ENCODE peak calls at places on chromosomes 16 and 17, in six cellular contexts. One of them, this sample, is unnamed.

GRCh38 chr16:50591800-50592771 is 43.9 kb downstream of the NKD1 start:
- DNase-seq in H7: no peak
- DNase-seq in left ventricle myocardium inferior: peak; percentile 78
- DNase-seq in bronchial epithelial cell: no peak
- DNase-seq in fibroblast of lung: no peak
- DNase-seq in Peyer's patch: no peak
- DNase-seq in this sample: peak; percentile 32

GRCh38 chr16:61792194-61792904 is 243.9 kb downstream of the CDH8 start:
- DNase-seq in H7: no peak
- DNase-seq in left ventricle myocardium inferior: no peak
- DNase-seq in fibroblast of lung: peak; percentile 10
- DNase-seq in bronchial epithelial cell: peak; percentile 32
- DNase-seq in Peyer's patch: no peak
- DNase-seq in this sample: peak; percentile 4

GRCh38 chr17:17098426-17099035 is 56.3 kb downstream of the MPRIP start:
- DNase-seq in H7: no peak
- DNase-seq in fibroblast of lung: peak; percentile 77
- DNase-seq in Peyer's patch: peak; percentile 41
- DNase-seq in bronchial epithelial cell: no peak
- DNase-seq in left ventricle myocardium inferior: peak; percentile 71
- DNase-seq in this sample: no peak

GRCh38 chr17:29138991-29139682 is 41.1 kb downstream of the MYO18A start:
- DNase-seq in bronchial epithelial cell: no peak
- DNase-seq in fibroblast of lung: no peak
- DNase-seq in Peyer's patch: peak; percentile 55
- DNase-seq in left ventricle myocardium inferior: peak; percentile 75
- DNase-seq in H7: no peak
- DNase-seq in this sample: no peak

GRCh38 chr16:83653785-83654184 is 154.0 kb upstream of the HSBP1 start:
- DNase-seq in H7: no peak
- DNase-seq in Peyer's patch: no peak
- DNase-seq in bronchial epithelial cell: no peak
- DNase-seq in fibroblast of lung: no peak
- DNase-seq in left ventricle myocardium inferior: no peak
- DNase-seq in this sample: peak; percentile 1

GRCh38 chr16:68229431-68230175 is 6.3 kb downstream of the ESRP2 start:
- DNase-seq in fibroblast of lung: peak; percentile 75
- DNase-seq in Peyer's patch: no peak
- DNase-seq in left ventricle myocardium inferior: no peak
- DNase-seq in H7: peak; percentile 69
- DNase-seq in bronchial epithelial cell: peak; percentile 38
- DNase-seq in this sample: no peak

GRCh38 chr16:77956231-77956630 is 66.1 kb upstream of the CLEC3A start:
- DNase-seq in Peyer's patch: no peak
- DNase-seq in bronchial epithelial cell: no peak
- DNase-seq in fibroblast of lung: no peak
- DNase-seq in H7: no peak
- DNase-seq in left ventricle myocardium inferior: no peak
- DNase-seq in this sample: no peak

GRCh38 chr16:11949527-11949926 is 7.7 kb upstream of the NPIPB2 start:
- DNase-seq in left ventricle myocardium inferior: no peak
- DNase-seq in H7: peak; percentile 79
- DNase-seq in bronchial epithelial cell: peak; percentile 44
- DNase-seq in Peyer's patch: no peak
- DNase-seq in fibroblast of lung: peak; percentile 53
- DNase-seq in this sample: peak; percentile 22

GRCh38 chr17:75692976-75693375 is 25.8 kb downstream of the SAP30BP start:
- DNase-seq in Peyer's patch: peak; percentile 25
- DNase-seq in H7: no peak
- DNase-seq in fibroblast of lung: no peak
- DNase-seq in left ventricle myocardium inferior: no peak
- DNase-seq in bronchial epithelial cell: no peak
- DNase-seq in this sample: no peak

GRCh38 chr17:43217614-43218087 is 6.0 kb downstream of the TMEM106A start:
- DNase-seq in Peyer's patch: no peak
- DNase-seq in left ventricle myocardium inferior: no peak
- DNase-seq in bronchial epithelial cell: no peak
- DNase-seq in fibroblast of lung: no peak
- DNase-seq in H7: no peak
- DNase-seq in this sample: no peak

GRCh38 chr17:14760212-14760611 is 459.3 kb downstream of the HS3ST3B1 start:
- DNase-seq in bronchial epithelial cell: no peak
- DNase-seq in Peyer's patch: no peak
- DNase-seq in fibroblast of lung: no peak
- DNase-seq in left ventricle myocardium inferior: no peak
- DNase-seq in H7: no peak
- DNase-seq in this sample: no peak

GRCh38 chr16:1920727-1921155 is 2.5 kb upstream of the HS3ST6 start:
- DNase-seq in H7: peak; percentile 93
- DNase-seq in Peyer's patch: no peak
- DNase-seq in fibroblast of lung: peak; percentile 4
- DNase-seq in bronchial epithelial cell: no peak
- DNase-seq in left ventricle myocardium inferior: no peak
- DNase-seq in this sample: no peak

GRCh38 chr17:72166040-72166439 is 45.2 kb downstream of the SOX9 start:
- DNase-seq in Peyer's patch: no peak
- DNase-seq in left ventricle myocardium inferior: no peak
- DNase-seq in fibroblast of lung: no peak
- DNase-seq in H7: no peak
- DNase-seq in bronchial epithelial cell: no peak
- DNase-seq in this sample: no peak

GRCh38 chr16:70157477-70158260 is 15.9 kb upstream of the CLEC18C start:
- DNase-seq in bronchial epithelial cell: no peak
- DNase-seq in Peyer's patch: peak; percentile 43
- DNase-seq in left ventricle myocardium inferior: no peak
- DNase-seq in H7: peak; percentile 15
- DNase-seq in fibroblast of lung: no peak
- DNase-seq in this sample: no peak

GRCh38 chr16:9647981-9648701 is 534.1 kb downstream of the GRIN2A start:
- DNase-seq in H7: peak; percentile 32
- DNase-seq in fibroblast of lung: no peak
- DNase-seq in Peyer's patch: no peak
- DNase-seq in bronchial epithelial cell: peak; percentile 32
- DNase-seq in left ventricle myocardium inferior: no peak
- DNase-seq in this sample: no peak

GRCh38 chr16:23557779-23558330 is 328 bp downstream of the UBFD1 start:
- DNase-seq in fibroblast of lung: peak; percentile 36
- DNase-seq in bronchial epithelial cell: no peak
- DNase-seq in H7: no peak
- DNase-seq in Peyer's patch: no peak
- DNase-seq in left ventricle myocardium inferior: no peak
- DNase-seq in this sample: peak; percentile 37

GRCh38 chr17:77151236-77151635 is 10.5 kb downstream of the SEC14L1 start:
- DNase-seq in Peyer's patch: no peak
- DNase-seq in left ventricle myocardium inferior: no peak
- DNase-seq in bronchial epithelial cell: no peak
- DNase-seq in fibroblast of lung: no peak
- DNase-seq in H7: no peak
- DNase-seq in this sample: no peak

GRCh38 chr17:64781394-64781793 is 119.3 kb upstream of the SMURF2 start:
- DNase-seq in H7: peak; percentile 79
- DNase-seq in fibroblast of lung: no peak
- DNase-seq in left ventricle myocardium inferior: peak; percentile 69
- DNase-seq in Peyer's patch: peak; percentile 73
- DNase-seq in bronchial epithelial cell: peak; percentile 29
- DNase-seq in this sample: no peak

GRCh38 chr16:3490911-3491629 is 4.2 kb downstream of the C16orf90 start:
- DNase-seq in left ventricle myocardium inferior: no peak
- DNase-seq in fibroblast of lung: no peak
- DNase-seq in bronchial epithelial cell: no peak
- DNase-seq in Peyer's patch: peak; percentile 50
- DNase-seq in H7: peak; percentile 83
- DNase-seq in this sample: no peak

GRCh38 chr16:80720759-80721470 is 83.5 kb downstream of the CDYL2 start:
- DNase-seq in Peyer's patch: no peak
- DNase-seq in bronchial epithelial cell: peak; percentile 68
- DNase-seq in fibroblast of lung: no peak
- DNase-seq in H7: no peak
- DNase-seq in left ventricle myocardium inferior: no peak
- DNase-seq in this sample: no peak

GRCh38 chr16:15521758-15522509 is 87.5 kb downstream of the BMERB1 start:
- DNase-seq in fibroblast of lung: peak; percentile 23
- DNase-seq in Peyer's patch: no peak
- DNase-seq in bronchial epithelial cell: no peak
- DNase-seq in H7: no peak
- DNase-seq in left ventricle myocardium inferior: peak; percentile 20
- DNase-seq in this sample: no peak

GRCh38 chr17:64203630-64204029 is 59.4 kb downstream of the TEX2 start:
- DNase-seq in Peyer's patch: no peak
- DNase-seq in H7: no peak
- DNase-seq in left ventricle myocardium inferior: no peak
- DNase-seq in fibroblast of lung: no peak
- DNase-seq in bronchial epithelial cell: no peak
- DNase-seq in this sample: no peak

GRCh38 chr17:61203765-61204164 is 195.9 kb upstream of the TBX2 start:
- DNase-seq in bronchial epithelial cell: no peak
- DNase-seq in fibroblast of lung: peak; percentile 71
- DNase-seq in Peyer's patch: no peak
- DNase-seq in H7: no peak
- DNase-seq in left ventricle myocardium inferior: no peak
- DNase-seq in this sample: no peak

GRCh38 chr16:2664522-2665096 is 17.7 kb upstream of the KCTD5 start:
- DNase-seq in Peyer's patch: no peak
- DNase-seq in bronchial epithelial cell: peak; percentile 59
- DNase-seq in left ventricle myocardium inferior: no peak
- DNase-seq in H7: no peak
- DNase-seq in fibroblast of lung: no peak
- DNase-seq in this sample: no peak

GRCh38 chr17:28725166-28725659 is 820 bp downstream of the TLCD1 start:
- DNase-seq in left ventricle myocardium inferior: no peak
- DNase-seq in fibroblast of lung: peak; percentile 61
- DNase-seq in H7: peak; percentile 54
- DNase-seq in bronchial epithelial cell: peak; percentile 54
- DNase-seq in Peyer's patch: no peak
- DNase-seq in this sample: peak; percentile 74

GRCh38 chr16:19896951-19897350 is 12.3 kb upstream of the GPRC5B start:
- DNase-seq in left ventricle myocardium inferior: no peak
- DNase-seq in H7: no peak
- DNase-seq in bronchial epithelial cell: no peak
- DNase-seq in Peyer's patch: no peak
- DNase-seq in fibroblast of lung: no peak
- DNase-seq in this sample: no peak

GRCh38 chr17:56172517-56172982 is 19.3 kb downstream of the ANKFN1 start:
- DNase-seq in H7: no peak
- DNase-seq in fibroblast of lung: no peak
- DNase-seq in Peyer's patch: no peak
- DNase-seq in bronchial epithelial cell: no peak
- DNase-seq in left ventricle myocardium inferior: peak; percentile 26
- DNase-seq in this sample: peak; percentile 85

GRCh38 chr17:2075336-2076056 is 20.6 kb downstream of the HIC1 start:
- DNase-seq in bronchial epithelial cell: peak; percentile 36
- DNase-seq in Peyer's patch: peak; percentile 47
- DNase-seq in left ventricle myocardium inferior: no peak
- DNase-seq in H7: peak; percentile 74
- DNase-seq in fibroblast of lung: peak; percentile 69
- DNase-seq in this sample: peak; percentile 43

GRCh38 chr17:21676281-21677111 is 15.8 kb upstream of the KCNJ18 start:
- DNase-seq in Peyer's patch: peak; percentile 43
- DNase-seq in bronchial epithelial cell: no peak
- DNase-seq in left ventricle myocardium inferior: no peak
- DNase-seq in fibroblast of lung: no peak
- DNase-seq in H7: no peak
- DNase-seq in this sample: no peak

GRCh38 chr16:57766714-57767348 is 31.3 kb downstream of the KATNB1 start:
- DNase-seq in H7: no peak
- DNase-seq in Peyer's patch: no peak
- DNase-seq in bronchial epithelial cell: no peak
- DNase-seq in left ventricle myocardium inferior: no peak
- DNase-seq in fibroblast of lung: no peak
- DNase-seq in this sample: no peak
- H3K36me3 ChIP-seq in H7: no peaks in the 10 kb centered on the region
- H3K36me3 ChIP-seq in Peyer's patch: peaks cover 63% of the 10 kb centered on the region
- H3K36me3 ChIP-seq in bronchial epithelial cell: peaks cover 21% of the 10 kb centered on the region
- H3K36me3 ChIP-seq in left ventricle myocardium inferior: peaks cover 92% of the 10 kb centered on the region
- H3K36me3 ChIP-seq in fibroblast of lung: peaks cover 23% of the 10 kb centered on the region
- H3K36me3 ChIP-seq in this sample: peaks cover 96% of the 10 kb centered on the region

GRCh38 chr17:39701784-39702422 is 2.0 kb downstream of the ERBB2 start:
- DNase-seq in Peyer's patch: no peak
- DNase-seq in bronchial epithelial cell: no peak
- DNase-seq in fibroblast of lung: no peak
- DNase-seq in H7: no peak
- DNase-seq in left ventricle myocardium inferior: no peak
- DNase-seq in this sample: no peak

GRCh38 chr17:39701012-39701783 is 1.3 kb downstream of the ERBB2 start:
- DNase-seq in H7: peak; percentile 70
- DNase-seq in Peyer's patch: peak; percentile 73
- DNase-seq in left ventricle myocardium inferior: no peak
- DNase-seq in fibroblast of lung: no peak
- DNase-seq in bronchial epithelial cell: no peak
- DNase-seq in this sample: no peak

GRCh38 chr17:39704821-39705551 is 5.1 kb downstream of the ERBB2 start:
- DNase-seq in left ventricle myocardium inferior: no peak
- DNase-seq in bronchial epithelial cell: no peak
- DNase-seq in H7: peak; percentile 89
- DNase-seq in Peyer's patch: peak; percentile 51
- DNase-seq in fibroblast of lung: peak; percentile 33
- DNase-seq in this sample: peak; percentile 50

GRCh38 chr17:39703913-39704312 is 4.0 kb downstream of the ERBB2 start:
- DNase-seq in fibroblast of lung: no peak
- DNase-seq in left ventricle myocardium inferior: no peak
- DNase-seq in bronchial epithelial cell: no peak
- DNase-seq in Peyer's patch: no peak
- DNase-seq in H7: no peak
- DNase-seq in this sample: no peak

GRCh38 chr17:39702901-39703893 is 3.3 kb downstream of the ERBB2 start:
- DNase-seq in left ventricle myocardium inferior: no peak
- DNase-seq in Peyer's patch: no peak
- DNase-seq in H7: no peak
- DNase-seq in fibroblast of lung: no peak
- DNase-seq in bronchial epithelial cell: peak; percentile 68
- DNase-seq in this sample: peak; percentile 31
- H3K4me3 ChIP-seq in left ventricle myocardium inferior: peak overlapping the region; percentile 97
- H3K4me3 ChIP-seq in Peyer's patch: peak overlapping the region; percentile 14
- H3K4me3 ChIP-seq in H7: no peak overlapping the region
- H3K4me3 ChIP-seq in fibroblast of lung: no peak overlapping the region
- H3K4me3 ChIP-seq in bronchial epithelial cell: no peak overlapping the region
- H3K4me3 ChIP-seq in this sample: no peak overlapping the region

DNA sequence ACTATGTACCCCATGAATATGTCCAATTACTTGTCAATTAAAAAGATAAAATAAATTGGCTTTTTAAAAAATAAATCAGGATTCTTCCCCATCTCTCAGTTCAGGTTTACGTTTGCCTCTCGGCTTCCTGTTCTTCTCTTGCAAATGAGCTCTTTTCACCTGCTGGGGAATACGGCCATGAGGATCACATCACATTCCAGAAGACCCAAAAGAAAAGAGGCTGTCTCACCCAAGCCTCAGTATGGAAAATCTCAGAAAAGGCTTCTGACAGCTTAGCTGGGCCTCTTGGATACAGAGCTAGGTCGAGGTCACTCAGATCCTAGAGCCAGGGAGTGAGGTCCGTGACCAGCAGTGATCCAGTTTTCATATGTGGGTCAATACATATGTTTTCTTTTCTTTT is 171.2 kb upstream of the SDK2 start:
- DNase-seq in Peyer's patch: no peak
- DNase-seq in bronchial epithelial cell: no peak
- DNase-seq in H7: peak; percentile 71
- DNase-seq in left ventricle myocardium inferior: no peak
- DNase-seq in fibroblast of lung: no peak
- DNase-seq in this sample: no peak
- H3K27me3 ChIP-seq in Peyer's patch: no peaks in the 10 kb centered on the region
- H3K27me3 ChIP-seq in bronchial epithelial cell: peaks cover 2% of the 10 kb centered on the region
- H3K27me3 ChIP-seq in H7: no peaks in the 10 kb centered on the region
- H3K27me3 ChIP-seq in left ventricle myocardium inferior: no peaks in the 10 kb centered on the region
- H3K27me3 ChIP-seq in fibroblast of lung: no peaks in the 10 kb centered on the region
- H3K27me3 ChIP-seq in this sample: peaks cover 7% of the 10 kb centered on the region

GRCh38 chr17:18237461-18237860 is 12.0 kb downstream of the LLGL1 start:
- DNase-seq in bronchial epithelial cell: no peak
- DNase-seq in H7: no peak
- DNase-seq in left ventricle myocardium inferior: no peak
- DNase-seq in fibroblast of lung: no peak
- DNase-seq in Peyer's patch: no peak
- DNase-seq in this sample: no peak
- H3K36me3 ChIP-seq in bronchial epithelial cell: peaks cover 36% of the 10 kb centered on the region
- H3K36me3 ChIP-seq in H7: peaks cover 24% of the 10 kb centered on the region
- H3K36me3 ChIP-seq in left ventricle myocardium inferior: peaks cover 65% of the 10 kb centered on the region
- H3K36me3 ChIP-seq in fibroblast of lung: peaks cover 25% of the 10 kb centered on the region
- H3K36me3 ChIP-seq in Peyer's patch: peaks cover 53% of the 10 kb centered on the region
- H3K36me3 ChIP-seq in this sample: no peaks in the 10 kb centered on the region

This sample was measured in MG63.